ENCODE peak calls at places on chromosomes 13 and 19, in ten cellular contexts. P is activated T-helper 9 cell treated with anti-CD3 and anti-CD28 coated beads, Interleukin-2, amount 50 U/mL, for 16 hours; M is left ventricle myocardium inferior; A is right cardiac atrium; R is stimulated activated CD8-positive, alpha-beta memory T cell treated with anti-CD3 and anti-CD28 coated beads, Interleukin-4, amount 100 ng/mL, for 48 hours; O is activated CD4-positive, alpha-beta T cell treated with anti-CD3 and anti-CD28 coated beads, Interleukin-2, amount 50 U/mL, for 24 hours; W is NCI-H1436; T is frontal cortex; B is G401; L is NCI-H774. Q is an unnamed sample.

GRCh38 chr19:31160346-31160926 is 188.8 kb downstream of the TSHZ3 start:
- DNase-seq in P (no peak), M (no peak), A (no peak), R (no peak), O (no peak), W (no peak), T (no peak), B (no peak), L (no peak), Q (no peak)

GRCh38 chr19:3986260-3987041 is 1.2 kb upstream of the EEF2 start:
- DNase-seq in P (no peak), M (no peak), A (no peak), R (peak), O (no peak), W (peak), T (peak), B (peak), L (peak), Q (peak)

GRCh38 chr13:44165895-44166496 is 207.6 kb upstream of the SERP2 start:
- DNase-seq in P (no peak), M (no peak), A (no peak), R (no peak), O (no peak), W (no peak), T (no peak), B (no peak), L (no peak), Q (no peak)

GRCh38 chr19:4374451-4375163 is 25.7 kb downstream of the SH3GL1 start:
- DNase-seq in P (no peak), M (peak), A (peak), R (no peak), O (no peak), W (no peak), T (no peak), B (no peak), L (no peak), Q (no peak)

GRCh38 chr13:20877902-20878301 is 24.6 kb downstream of the XPO4 start:
- DNase-seq in P (no peak), M (no peak), A (no peak), R (no peak), O (no peak), W (no peak), T (no peak), B (no peak), L (no peak), Q (no peak)

GRCh38 chr19:55681131-55682087 is 6.4 kb downstream of the EPN1 start:
- DNase-seq in P (no peak), M (no peak), A (no peak), R (no peak), O (no peak), W (no peak), T (no peak), B (no peak), L (no peak), Q (no peak)

GRCh38 chr19:48102870-48103751 is 7.5 kb downstream of the PLA2G4C start:
- DNase-seq in P (peak), M (no peak), A (no peak), R (peak), O (peak), W (peak), T (no peak), B (peak), L (peak), Q (peak)

GRCh38 chr19:40689339-40690049 is 957 bp downstream of the NUMBL start:
- DNase-seq in P (no peak), M (peak), A (peak), R (peak), O (no peak), W (no peak), T (no peak), B (peak), L (no peak), Q (no peak)

GRCh38 chr13:51781246-51782022 is 22.5 kb downstream of the DHRS12 start:
- DNase-seq in P (no peak), M (no peak), A (no peak), R (no peak), O (no peak), W (no peak), T (no peak), B (no peak), L (no peak), Q (no peak)

GRCh38 chr19:7505682-7506384 is 10.1 kb upstream of the ZNF358 start:
- DNase-seq in P (no peak), M (no peak), A (peak), R (peak), O (no peak), W (peak), T (peak), B (no peak), L (peak), Q (peak)

Q was measured in activated CD4-positive, alpha-beta memory T cell treated with anti-CD3 and anti-CD28 coated beads, Interleukin-2, amount 10 ng/mL, durations not matched to agents 7 days and 5 days.